ENCODE peak calls at places on chromosomes 1 and 21, in ten cellular contexts. N is stimulated activated CD4-positive, alpha-beta T cell treated with anti-CD3 and anti-CD28 coated beads, Interleukin-1b, Interleukin-23, amount 100 ng/mL, for 1 hour; D is activated naive CD4-positive, alpha-beta T cell treated with anti-CD3 and anti-CD28 coated beads, Interleukin-2, amount 10 ng/mL, durations not matched to agents 7 days and 5 days; F is germinal center; T is AG10803; P is central memory CD4-positive, alpha-beta T cell; A is hippocampal formation; R is NCI-H1417 treated with DMSO at 0.1 percent for 48 hours; Q is GM10248; E is neural crest cell. Z is an unnamed sample.

GRCh38 chr21:43308511-43309283 is 118.2 kb downstream of the SIK1 start:
- DNase-seq in D (no peak), R (no peak), N (no peak), E (no peak), A (no peak), P (no peak), Q (no peak), T (no peak), F (no peak), Z (no peak)

GRCh38 chr1:245599413-245600174 is 444.8 kb downstream of the KIF26B start:
- DNase-seq in Q (no peak), N (no peak), R (no peak), T (peak), E (no peak), P (no peak), F (no peak), A (no peak), D (no peak), Z (peak)

GRCh38 chr1:65512383-65512782 is 91.9 kb downstream of the LEPR start:
- DNase-seq in N (no peak), T (no peak), F (no peak), Q (no peak), P (no peak), D (no peak), A (no peak), R (no peak), E (no peak), Z (no peak)

GRCh38 chr1:21584096-21584495 is 74.9 kb downstream of the ALPL start:
- DNase-seq in N (no peak), F (no peak), P (no peak), Q (no peak), T (no peak), A (no peak), D (no peak), R (no peak), E (no peak), Z (no peak)

GRCh38 chr1:231590453-231591198 is 36.0 kb upstream of the DISC1 start:
- DNase-seq in Q (peak), F (peak), D (peak), T (peak), E (peak), N (no peak), P (peak), R (no peak), A (peak), Z (no peak)

GRCh38 chr1:31371560-31371959 is 1.3 kb downstream of the FABP3 start:
- DNase-seq in R (no peak), E (no peak), P (no peak), F (no peak), D (no peak), N (no peak), A (peak), Q (no peak), T (no peak), Z (no peak)

GRCh38 chr1:145747398-145748247 is 28.3 kb downstream of the CD160 start:
- DNase-seq in D (no peak), P (no peak), Q (no peak), E (no peak), R (no peak), A (no peak), N (no peak), T (no peak), F (no peak), Z (no peak)

GRCh38 chr1:24872446-24872845 is 57.6 kb downstream of the RUNX3 start:
- DNase-seq in P (no peak), A (peak), T (no peak), D (no peak), E (no peak), N (no peak), Q (no peak), F (no peak), R (no peak), Z (no peak)

GRCh38 chr1:208335386-208335785 is 91.2 kb upstream of the PLXNA2 start:
- DNase-seq in Q (no peak), P (no peak), R (no peak), D (no peak), T (no peak), F (no peak), E (no peak), N (no peak), A (no peak), Z (no peak)

GRCh38 chr1:168636200-168636599 is 59.8 kb downstream of the XCL1 start:
- DNase-seq in E (no peak), P (no peak), N (no peak), Q (no peak), A (no peak), D (no peak), F (no peak), T (no peak), R (no peak), Z (no peak)

GRCh38 chr21:29189358-29189757 is 58.9 kb downstream of the MAP3K7CL start:
- DNase-seq in N (no peak), A (no peak), T (peak), E (no peak), R (no peak), F (no peak), P (no peak), D (no peak), Q (no peak), Z (no peak)

GRCh38 chr1:245232936-245233335 is 78.2 kb downstream of the KIF26B start:
- DNase-seq in E (no peak), R (no peak), A (no peak), Q (no peak), N (no peak), F (no peak), P (no peak), D (no peak), T (peak), Z (no peak)

GRCh38 chr21:36647279-36648093 is 51.4 kb upstream of the SIM2 start:
- DNase-seq in E (no peak), P (no peak), D (no peak), Q (no peak), A (no peak), R (no peak), N (no peak), T (no peak), F (no peak), Z (no peak)

GRCh38 chr1:67367370-67368345 is 60.0 kb downstream of the IL12RB2 start:
- DNase-seq in N (no peak), A (no peak), F (no peak), Q (no peak), D (no peak), E (no peak), R (no peak), T (no peak), P (no peak), Z (no peak)

Z was measured in GOT3.